ENCODE peak calls at places on chromosomes 3 and 15, in eight cellular contexts. H, Y, V, O, N, W, G and Q are unnamed samples.

GRCh38 chr3:152398495-152398894 is 129.8 kb downstream of the MBNL1 start:
- DNase-seq in H (no peak), Y (peak), V (no peak), O (peak), N (no peak), W (no peak), G (no peak), Q (no peak)

GRCh38 chr3:52454938-52455282 is 494 bp upstream of the NISCH start:
- DNase-seq in H (no peak), Y (no peak), V (no peak), O (no peak), N (no peak), W (no peak), G (no peak), Q (no peak)

GRCh38 chr15:77611767-77612166 is 20.9 kb downstream of the LINGO1 start:
- DNase-seq in H (no peak), Y (no peak), V (no peak), O (no peak), N (no peak), W (no peak), G (no peak), Q (no peak)

GRCh38 chr3:42839616-42840015 is 30.4 kb downstream of the ACKR2 start:
- DNase-seq in H (peak), Y (peak), V (no peak), O (peak), N (peak), W (no peak), G (peak), Q (peak)

GRCh38 chr15:40357246-40357645 is 773 bp upstream of the DISP2 start:
- DNase-seq in H (no peak), Y (no peak), V (no peak), O (no peak), N (no peak), W (no peak), G (no peak), Q (no peak)

GRCh38 chr15:53072077-53072476 is 281.9 kb upstream of the ONECUT1 start:
- DNase-seq in H (peak), Y (peak), V (no peak), O (peak), N (peak), W (no peak), G (peak), Q (no peak)

GRCh38 chr15:34795267-34796081 is at the start of gene ACTC1:
- DNase-seq in H (peak), Y (peak), V (no peak), O (peak), N (peak), W (peak), G (peak), Q (no peak)

GRCh38 chr15:93028632-93029612 is 60.1 kb downstream of the RGMA start:
- DNase-seq in H (peak), Y (peak), V (peak), O (peak), N (peak), W (peak), G (peak), Q (peak)

GRCh38 chr3:35322070-35322469 is 317.3 kb upstream of the ARPP21 start:
- DNase-seq in H (peak), Y (peak), V (no peak), O (peak), N (peak), W (no peak), G (peak), Q (no peak)

GRCh38 chr3:21752749-21753347 is 1.8 kb upstream of the ZNF385D start:
- DNase-seq in H (peak), Y (peak), V (no peak), O (peak), N (peak), W (no peak), G (peak), Q (peak)

GRCh38 chr3:156787926-156788663 is 38.1 kb upstream of the LEKR1 start:
- DNase-seq in H (peak), Y (peak), V (no peak), O (peak), N (peak), W (no peak), G (peak), Q (peak)

GRCh38 chr3:143480306-143480852 is 360.8 kb downstream of the CHST2 start:
- DNase-seq in H (peak), Y (peak), V (no peak), O (peak), N (peak), W (no peak), G (peak), Q (peak)

GRCh38 chr3:11302444-11302843 is 30.2 kb downstream of the ATG7 start:
- DNase-seq in H (no peak), Y (no peak), V (no peak), O (no peak), N (no peak), W (no peak), G (no peak), Q (no peak)

GRCh38 chr15:72271895-72272212 is 500 bp downstream of the PARP6 start:
- DNase-seq in H (no peak), Y (peak), V (no peak), O (peak), N (peak), W (no peak), G (peak), Q (no peak)

GRCh38 chr3:12603969-12604368 is 47.1 kb downstream of the MKRN2 start:
- DNase-seq in H (no peak), Y (no peak), V (no peak), O (no peak), N (no peak), W (no peak), G (no peak), Q (no peak)

GRCh38 chr15:82611348-82611747 is 35.8 kb downstream of the CPEB1 start:
- DNase-seq in H (no peak), Y (no peak), V (no peak), O (no peak), N (no peak), W (no peak), G (no peak), Q (no peak)

GRCh38 chr3:101976473-101976872 is 127.2 kb downstream of the NFKBIZ start:
- DNase-seq in H (no peak), Y (peak), V (no peak), O (peak), N (no peak), W (no peak), G (no peak), Q (no peak)

GRCh38 chr3:160132226-160132625 is 93.0 kb upstream of the C3orf80 start:
- DNase-seq in H (no peak), Y (no peak), V (no peak), O (no peak), N (no peak), W (no peak), G (no peak), Q (no peak)

GRCh38 chr3:52552089-52552488 is 15.7 kb downstream of the UQCC5 start:
- DNase-seq in H (no peak), Y (no peak), V (no peak), O (no peak), N (no peak), W (no peak), G (no peak), Q (no peak)

GRCh38 chr3:23888617-23889228 is 28.1 kb downstream of the NKIRAS1 start:
- DNase-seq in H (peak), Y (peak), V (no peak), O (peak), N (peak), W (no peak), G (peak), Q (no peak)

DNA sequence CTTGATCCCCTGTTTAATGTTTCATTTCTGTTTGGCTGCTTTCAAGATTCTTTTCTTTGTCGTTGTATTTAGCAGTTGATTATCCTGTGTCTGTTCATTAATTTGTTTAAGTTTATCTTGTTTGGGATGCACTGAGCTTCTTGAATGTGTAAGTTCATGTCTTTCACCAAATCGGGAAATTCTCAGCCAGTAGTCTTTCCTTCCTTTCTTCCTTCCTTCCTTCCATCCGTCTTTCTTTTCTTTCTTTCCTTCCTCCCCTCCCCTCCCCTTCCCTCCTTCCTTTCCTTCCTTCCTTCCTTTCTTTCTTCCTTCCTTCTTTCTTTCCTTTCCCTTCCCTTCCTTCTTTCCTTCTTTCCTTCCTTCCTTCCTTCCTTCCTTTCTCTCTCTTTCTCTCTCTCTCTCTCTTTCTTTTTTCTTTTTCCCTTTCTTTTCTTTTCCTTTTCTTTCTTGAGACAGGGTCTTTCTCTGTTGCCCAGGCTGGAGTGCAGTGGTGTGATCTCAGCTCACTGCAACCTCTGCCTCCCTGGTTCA is 35.5 kb upstream of the KLF13 start:
- DNase-seq in H (no peak), Y (no peak), V (no peak), O (no peak), N (no peak), W (no peak), G (no peak), Q (no peak)
- TF ChIP-seq CTCF in H (no peak), Y (no peak), V (no peak), O (no peak), N (no peak), W (no peak), G (no peak), Q (no peak)

GRCh38 chr3:9549600-9549999 is 4.0 kb downstream of the LHFPL4 start:
- DNase-seq in H (no peak), Y (no peak), V (no peak), O (no peak), N (no peak), W (no peak), G (no peak), Q (no peak)

GRCh38 chr3:9552252-9552999 is 1.2 kb downstream of the LHFPL4 start:
- DNase-seq in H (peak), Y (peak), V (no peak), O (peak), N (peak), W (peak), G (peak), Q (no peak)

GRCh38 chr3:9553021-9553948 is at the start of gene LHFPL4:
- DNase-seq in H (no peak), Y (no peak), V (no peak), O (no peak), N (no peak), W (no peak), G (no peak), Q (no peak)

GRCh38 chr3:9550999-9551398 is 2.6 kb downstream of the LHFPL4 start:
- DNase-seq in H (no peak), Y (no peak), V (no peak), O (no peak), N (no peak), W (no peak), G (no peak), Q (no peak)

GRCh38 chr3:9553949-9554513 is 409 bp upstream of the LHFPL4 start:
- DNase-seq in H (no peak), Y (no peak), V (no peak), O (no peak), N (no peak), W (no peak), G (no peak), Q (no peak)
- H3K4me3 ChIP-seq in H (no peak), Y (no peak), V (no peak), O (no peak), N (no peak), W (no peak), G (no peak), Q (no peak)

GRCh38 chr3:197555281-197556261 is at the start of gene BDH1:
- DNase-seq in H (peak), Y (no peak), V (peak), O (no peak), N (no peak), W (peak), G (peak), Q (no peak)

GRCh38 chr3:197558000-197558399 is 2.2 kb upstream of the BDH1 start:
- DNase-seq in H (no peak), Y (no peak), V (no peak), O (no peak), N (no peak), W (no peak), G (no peak), Q (no peak)

GRCh38 chr3:197552198-197552597 is 3.6 kb downstream of the BDH1 start:
- DNase-seq in H (no peak), Y (no peak), V (no peak), O (no peak), N (no peak), W (no peak), G (no peak), Q (no peak)

GRCh38 chr3:197554196-197554561 is 1.6 kb downstream of the BDH1 start:
- DNase-seq in H (no peak), Y (no peak), V (no peak), O (no peak), N (no peak), W (no peak), G (no peak), Q (no peak)

GRCh38 chr3:197554562-197555280 is 1.0 kb downstream of the BDH1 start:
- DNase-seq in H (peak), Y (peak), V (peak), O (peak), N (peak), W (peak), G (peak), Q (peak)
- TF ChIP-seq CTCF in H (peak), Y (peak), V (peak), O (peak), N (peak), W (peak), G (peak), Q (peak)

GRCh38 chr15:49423021-49423420 is at the start of gene FGF7:
- DNase-seq in H (no peak), Y (peak), V (no peak), O (peak), N (no peak), W (no peak), G (no peak), Q (peak)
- H3K4me3 ChIP-seq in H (peak), Y (no peak), V (peak), O (peak), N (no peak), W (peak), G (no peak), Q (peak)

GRCh38 chr3:128247841-128248240 is 94.6 kb downstream of the EEFSEC start:
- DNase-seq in H (no peak), Y (no peak), V (no peak), O (no peak), N (no peak), W (no peak), G (no peak), Q (no peak)

GRCh38 chr3:128241741-128242140 is 88.5 kb downstream of the EEFSEC start:
- DNase-seq in H (no peak), Y (no peak), V (no peak), O (no peak), N (no peak), W (no peak), G (no peak), Q (no peak)

GRCh38 chr3:128242818-128243601 is 89.7 kb downstream of the EEFSEC start:
- DNase-seq in H (no peak), Y (no peak), V (no peak), O (no peak), N (peak), W (no peak), G (peak), Q (no peak)

GRCh38 chr3:128243602-128244504 is 90.6 kb downstream of the EEFSEC start:
- DNase-seq in H (no peak), Y (no peak), V (no peak), O (no peak), N (no peak), W (no peak), G (no peak), Q (no peak)

GRCh38 chr3:128245460-128245859 is 92.2 kb downstream of the EEFSEC start:
- DNase-seq in H (no peak), Y (no peak), V (no peak), O (no peak), N (no peak), W (no peak), G (no peak), Q (no peak)
- TF ChIP-seq CTCF in H (no peak), Y (no peak), V (no peak), O (no peak), N (no peak), W (no peak), G (no peak), Q (no peak)

GRCh38 chr15:59492389-59493377 is 54.7 kb downstream of the FAM81A start:
- DNase-seq in H (peak), Y (peak), V (peak), O (peak), N (peak), W (no peak), G (peak), Q (peak)
- H3K4me3 ChIP-seq in H (no peak), Y (no peak), V (no peak), O (no peak), N (no peak), W (no peak), G (no peak), Q (no peak)

GRCh38 chr3:69451594-69451993 is 65.7 kb upstream of the FRMD4B start:
- DNase-seq in H (no peak), Y (peak), V (no peak), O (no peak), N (no peak), W (no peak), G (peak), Q (no peak)
- TF ChIP-seq CTCF in H (no peak), Y (peak), V (no peak), O (peak), N (peak), W (no peak), G (peak), Q (peak)